ENCODE peak calls at places on chromosomes 2 and 18, in nine cellular contexts. M is tibial artery; E is HCT116; C is IMR-90; Y is SK-N-SH; S is astrocyte; D is CD8-positive, alpha-beta T cell; G is transverse colon; A is adrenal gland. B is an unnamed sample.
A peak's percentile ranks its signal among the peaks of the same experiment; 100 is the strongest.

GRCh38 chr2:147122944-147123343 is 721.9 kb upstream of the ACVR2A start:
- DNase-seq in G (no peak), Y (no peak), S (no peak), M (no peak), A (no peak), C (no peak), D (no peak), E (no peak), B (no peak)

GRCh38 chr2:200258881-200259576 is 47.5 kb upstream of the SPATS2L start:
- DNase-seq in G (no peak), E (no peak), C (peak; percentile 49), Y (no peak), S (no peak), D (no peak), A (no peak), M (no peak), B (peak; percentile 36)

GRCh38 chr2:215951558-215951957 is 61.8 kb downstream of the MREG start:
- DNase-seq in A (peak; percentile 24), E (no peak), M (no peak), G (no peak), S (no peak), Y (no peak), D (no peak), C (no peak), B (no peak)

GRCh38 chr18:55778731-55779460 is 190.9 kb upstream of the TCF4 start:
- DNase-seq in E (no peak), A (no peak), C (no peak), M (no peak), D (no peak), Y (peak; percentile 45), G (no peak), S (no peak), B (no peak)

GRCh38 chr2:60794271-60794863 is 38.3 kb downstream of the PAPOLG start:
- DNase-seq in C (peak; percentile 27), S (no peak), D (no peak), G (no peak), Y (peak; percentile 48), M (no peak), A (no peak), E (no peak), B (peak; percentile 45)

GRCh38 chr2:10529611-10530010 is 81.5 kb upstream of the ODC1 start:
- DNase-seq in E (no peak), M (no peak), S (no peak), A (no peak), G (no peak), C (no peak), Y (peak; percentile 22), D (no peak), B (no peak)

GRCh38 chr2:226644342-226644957 is 155.2 kb downstream of the IRS1 start:
- DNase-seq in C (peak; percentile 87), D (no peak), S (peak; percentile 82), E (no peak), M (no peak), A (no peak), Y (no peak), G (no peak), B (no peak)

GRCh38 chr2:133484106-133484505 is 84.2 kb downstream of the NCKAP5 start:
- DNase-seq in D (no peak), C (peak; percentile 92), S (peak; percentile 85), E (no peak), M (no peak), A (no peak), Y (no peak), G (no peak), B (no peak)

GRCh38 chr2:32008811-32009478 is 1.9 kb downstream of the MEMO1 start:
- DNase-seq in S (peak; percentile 26), G (peak; percentile 16), E (no peak), D (no peak), M (no peak), Y (no peak), A (peak; percentile 16), C (peak; percentile 51), B (peak; percentile 71)

GRCh38 chr2:85457877-85458316 is 39.4 kb downstream of the SH2D6 start:
- DNase-seq in Y (no peak), S (peak; percentile 55), A (peak; percentile 82), E (peak; percentile 95), M (no peak), G (peak; percentile 50), C (no peak), D (no peak), B (peak; percentile 98)

GRCh38 chr2:85452237-85452636 is 33.7 kb downstream of the SH2D6 start:
- DNase-seq in Y (no peak), M (no peak), A (no peak), D (no peak), C (no peak), G (no peak), E (no peak), S (no peak), B (no peak)

GRCh38 chr2:85457043-85457442 is 38.5 kb downstream of the SH2D6 start:
- DNase-seq in M (no peak), Y (no peak), G (no peak), C (no peak), S (no peak), E (no peak), A (peak; percentile 62), D (no peak), B (no peak)

GRCh38 chr2:85458611-85459563 is 40.4 kb downstream of the SH2D6 start:
- DNase-seq in C (no peak), M (no peak), A (no peak), Y (no peak), E (no peak), D (no peak), G (no peak), S (no peak), B (peak; percentile 27)

DNA sequence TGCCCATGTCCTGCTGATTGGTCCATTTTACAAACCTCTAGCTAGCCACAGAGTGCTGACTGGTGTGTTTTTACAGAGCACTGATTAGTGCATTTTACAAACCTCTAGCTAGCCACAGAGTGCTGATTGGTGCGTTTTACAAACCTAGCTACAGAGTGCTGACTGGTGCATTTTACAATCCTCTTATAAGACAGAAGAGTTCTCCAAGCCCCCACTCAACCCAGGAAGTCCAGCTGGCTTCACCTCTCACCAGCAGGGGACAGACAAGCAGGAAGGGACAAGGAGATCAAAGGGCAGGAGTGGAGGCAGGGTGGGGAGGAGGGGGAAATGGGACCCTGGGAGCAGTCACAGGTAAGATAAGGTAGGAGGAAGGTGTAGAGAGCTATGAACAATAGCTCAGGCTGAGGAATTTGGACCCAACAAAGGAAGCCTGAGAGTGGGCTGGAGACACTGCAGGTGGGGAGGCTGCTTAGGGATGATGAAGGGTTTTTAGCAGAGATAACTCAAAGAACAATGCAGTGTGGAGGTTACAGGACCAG is 37.1 kb downstream of the SH2D6 start:
- DNase-seq in Y (no peak), G (no peak), A (no peak), E (no peak), D (no peak), C (no peak), S (no peak), M (no peak), B (no peak)
- TF ChIP-seq CTCF in Y (no peak), G (peak; percentile 20), A (no peak), E (no peak), D (no peak), C (no peak), S (no peak), M (no peak), B (no peak)

DNA sequence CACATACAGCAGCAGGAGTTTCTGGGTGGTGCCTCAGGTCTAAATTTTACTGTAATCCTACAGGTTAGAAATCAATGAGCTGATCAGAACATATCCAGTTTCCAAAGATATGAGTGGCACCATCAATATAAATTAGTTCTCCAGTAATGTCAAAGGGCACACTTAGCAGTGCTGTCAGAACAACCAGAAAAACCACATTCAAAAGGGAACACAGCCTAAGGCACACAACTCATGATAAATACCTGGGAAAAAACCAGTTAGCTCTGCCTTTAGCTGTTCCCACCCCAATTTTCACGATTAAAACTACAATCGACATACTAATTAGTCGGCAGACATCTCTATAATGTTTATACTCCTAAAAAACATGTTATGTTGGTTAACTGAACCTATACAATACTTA is 31.5 kb downstream of the ATP8B1 start:
- DNase-seq in M (no peak), G (no peak), A (no peak), Y (no peak), E (no peak), S (no peak), D (no peak), C (no peak), B (peak; percentile 78)
- H3K4me1 ChIP-seq in M (peaks cover 65% of the 10 kb centered on the region), G (peaks cover 95% of the 10 kb centered on the region), A (peaks cover 31% of the 10 kb centered on the region), Y (peaks cover 3% of the 10 kb centered on the region), E (peaks cover 37% of the 10 kb centered on the region), S (peaks cover 18% of the 10 kb centered on the region), D (peaks cover 6% of the 10 kb centered on the region), C (peaks cover 15% of the 10 kb centered on the region), B (peaks cover 69% of the 10 kb centered on the region)

DNA sequence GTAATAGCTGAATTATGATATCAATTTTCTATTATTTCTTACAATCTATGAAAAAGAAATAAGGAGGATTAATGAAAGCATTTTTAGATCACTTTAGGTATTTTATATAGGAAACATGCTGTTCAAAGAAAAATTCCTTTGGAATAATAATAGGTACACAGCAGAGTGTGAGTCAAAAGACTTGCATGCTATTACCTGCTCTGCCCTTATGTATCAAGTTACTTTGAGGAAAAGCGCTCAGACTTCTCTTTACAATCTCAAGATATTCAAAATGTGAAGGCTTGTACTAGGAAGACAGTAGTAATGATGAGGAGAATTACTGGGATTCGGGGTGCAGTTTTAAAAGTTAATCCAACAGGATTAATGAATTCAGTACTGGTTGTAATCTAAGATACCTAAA is 29.1 kb upstream of the RNU4ATAC start:
- DNase-seq in Y (no peak), M (no peak), A (no peak), D (no peak), E (no peak), S (peak; percentile 34), G (no peak), C (no peak), B (peak; percentile 64)
- H3K27ac ChIP-seq in Y (no peak overlapping the region), M (no peak overlapping the region), A (no peak overlapping the region), D (no peak overlapping the region), E (no peak overlapping the region), S (peak overlapping the region; percentile 94), G (no peak overlapping the region), C (no peak overlapping the region), B (peak overlapping the region; percentile 72)

GRCh38 chr2:126403039-126403666 is 252.8 kb upstream of the GYPC start:
- DNase-seq in A (no peak), S (no peak), C (no peak), E (no peak), D (no peak), Y (no peak), M (no peak), G (no peak), B (no peak)

GRCh38 chr2:126399001-126399400 is 257.0 kb upstream of the GYPC start:
- DNase-seq in D (no peak), C (no peak), G (no peak), A (no peak), M (no peak), Y (no peak), E (no peak), S (no peak), B (no peak)
- TF ChIP-seq CTCF in D (no peak), C (no peak), G (no peak), A (no peak), M (no peak), Y (no peak), E (no peak), S (no peak), B (no peak)